ENCODE peak calls at places on chromosomes 11 and 22, in six cellular contexts. Z, E, O, V, T and R are unnamed samples.

GRCh38 chr11:124946735-124947141 is 7.3 kb upstream of the CCDC15 start:
- DNase-seq in Z (no peak), E (no peak), O (no peak), V (no peak), T (no peak), R (no peak)

GRCh38 chr11:112285918-112286317 is 25.3 kb upstream of the PLET1 start:
- DNase-seq in Z (no peak), E (no peak), O (no peak), V (no peak), T (no peak), R (peak)

GRCh38 chr11:82980292-82980691 is 78.8 kb downstream of the DDIAS start:
- DNase-seq in Z (peak), E (no peak), O (peak), V (no peak), T (no peak), R (no peak)

GRCh38 chr11:117444256-117445096 is 116.8 kb downstream of the CEP164 start:
- DNase-seq in Z (no peak), E (no peak), O (no peak), V (no peak), T (no peak), R (no peak)

GRCh38 chr11:16776716-16777115 is 38.3 kb downstream of the C11orf58 start:
- DNase-seq in Z (peak), E (no peak), O (no peak), V (no peak), T (no peak), R (no peak)

GRCh38 chr11:57391546-57391945 is 1.1 kb upstream of the PRG2 start:
- DNase-seq in Z (no peak), E (no peak), O (no peak), V (no peak), T (no peak), R (no peak)

GRCh38 chr22:43303166-43303565 is 40.0 kb downstream of the SCUBE1 start:
- DNase-seq in Z (no peak), E (no peak), O (no peak), V (no peak), T (no peak), R (no peak)

GRCh38 chr22:30705710-30706651 is 11.3 kb downstream of the OSBP2 start:
- DNase-seq in Z (peak), E (no peak), O (no peak), V (no peak), T (no peak), R (no peak)

GRCh38 chr11:17075506-17075905 is 2.0 kb downstream of the RPS13 start:
- DNase-seq in Z (no peak), E (no peak), O (no peak), V (no peak), T (no peak), R (no peak)

GRCh38 chr11:46331653-46331984 is 15.6 kb upstream of the DGKZ start:
- DNase-seq in Z (no peak), E (no peak), O (no peak), V (no peak), T (no peak), R (no peak)

GRCh38 chr22:32475428-32476010 is 908 bp downstream of the FBXO7 start:
- DNase-seq in Z (no peak), E (peak), O (no peak), V (no peak), T (peak), R (no peak)

GRCh38 chr11:11909727-11910126 is 68.0 kb downstream of the USP47 start:
- DNase-seq in Z (no peak), E (no peak), O (no peak), V (no peak), T (no peak), R (no peak)

GRCh38 chr11:62147545-62147944 is 23.7 kb downstream of the INCENP start:
- DNase-seq in Z (no peak), E (no peak), O (no peak), V (no peak), T (no peak), R (no peak)

GRCh38 chr11:47258317-47258902 is 614 bp downstream of the NR1H3 start:
- DNase-seq in Z (no peak), E (no peak), O (no peak), V (no peak), T (no peak), R (no peak)

GRCh38 chr11:34632105-34632780 is 11.3 kb downstream of the EHF start:
- DNase-seq in Z (no peak), E (no peak), O (no peak), V (peak), T (no peak), R (no peak)

GRCh38 chr11:102187416-102188125 is 77.3 kb downstream of the YAP1 start:
- DNase-seq in Z (no peak), E (no peak), O (no peak), V (no peak), T (no peak), R (no peak)